ENCODE peak calls at places on chromosomes 1 and 21, in nine cellular contexts. S is lower lobe of right lung; Y is uterus; Q is CD8-positive, alpha-beta T cell; R is spleen; Z is heart left ventricle; B is HCT116; M is left lung; K is ovary. T is an unnamed sample. For H3K27me3, H3K4me1 and H3K36me3, the result is how much of the 10 kb centered on the place peaks cover.

GRCh38 chr1:8679411-8679800 is 138.0 kb downstream of the RERE start:
- DNase-seq in S (no peak), Y (no peak), Q (no peak), R (no peak), Z (no peak), B (no peak), M (no peak), K (no peak), T (no peak)

GRCh38 chr1:93360111-93360510 is 14.4 kb downstream of the DR1 start:
- DNase-seq in S (no peak), Y (no peak), Q (no peak), R (no peak), Z (no peak), B (no peak), M (no peak), K (no peak), T (no peak)

GRCh38 chr1:38077523-38078147 is 31.0 kb upstream of the POU3F1 start:
- DNase-seq in S (no peak), Y (no peak), Q (no peak), R (no peak), Z (no peak), B (no peak), M (no peak), K (no peak), T (no peak)

GRCh38 chr1:214292317-214292716 is 11.4 kb downstream of the SMYD2 start:
- DNase-seq in S (no peak), Y (no peak), Q (no peak), R (no peak), Z (no peak), B (no peak), M (no peak), K (no peak), T (no peak)

GRCh38 chr21:33937931-33938339 is 22.3 kb upstream of the ATP5PO start:
- DNase-seq in S (no peak), Y (no peak), Q (no peak), R (no peak), Z (no peak), B (no peak), M (no peak), K (no peak), T (no peak)

GRCh38 chr1:201254625-201255469 is 28.5 kb upstream of the PKP1 start:
- DNase-seq in S (peak), Y (peak), Q (peak), R (peak), Z (peak), B (peak), M (peak), K (no peak), T (peak)

GRCh38 chr1:208192989-208193388 is 51.2 kb downstream of the PLXNA2 start:
- DNase-seq in S (no peak), Y (no peak), Q (no peak), R (no peak), Z (no peak), B (no peak), M (no peak), K (peak), T (no peak)

GRCh38 chr1:205666372-205667166 is 13.7 kb downstream of the SLC45A3 start:
- DNase-seq in S (no peak), Y (no peak), Q (no peak), R (no peak), Z (no peak), B (no peak), M (no peak), K (no peak), T (no peak)

GRCh38 chr1:235076504-235077162 is 52.0 kb downstream of the TOMM20 start:
- DNase-seq in S (peak), Y (no peak), Q (no peak), R (peak), Z (no peak), B (no peak), M (no peak), K (no peak), T (no peak)

GRCh38 chr1:62325696-62326095 is 6.5 kb upstream of the KANK4 start:
- DNase-seq in S (no peak), Y (no peak), Q (no peak), R (no peak), Z (no peak), B (no peak), M (no peak), K (no peak), T (no peak)

GRCh38 chr1:101188311-101188710 is 48.5 kb upstream of the S1PR1 start:
- DNase-seq in S (no peak), Y (no peak), Q (no peak), R (no peak), Z (no peak), B (no peak), M (no peak), K (no peak), T (no peak)

GRCh38 chr1:154358519-154358918 is 33.2 kb downstream of the ATP8B2 start:
- DNase-seq in S (no peak), Y (no peak), Q (no peak), R (no peak), Z (no peak), B (no peak), M (no peak), K (no peak), T (no peak)

GRCh38 chr1:160781914-160782689 is 13.9 kb upstream of the LY9 start:
- DNase-seq in S (no peak), Y (no peak), Q (no peak), R (no peak), Z (no peak), B (no peak), M (no peak), K (no peak), T (no peak)

GRCh38 chr1:93616996-93617669 is 64.5 kb downstream of the BCAR3 start:
- DNase-seq in S (peak), Y (no peak), Q (no peak), R (no peak), Z (no peak), B (no peak), M (no peak), K (peak), T (peak)

GRCh38 chr1:109498161-109498801 is 4.4 kb downstream of the CYB561D1 start:
- DNase-seq in S (no peak), Y (no peak), Q (no peak), R (no peak), Z (no peak), B (no peak), M (no peak), K (peak), T (no peak)

GRCh38 chr1:153543738-153544135 is 1.9 kb downstream of the S100A4 start:
- DNase-seq in S (no peak), Y (no peak), Q (no peak), R (peak), Z (no peak), B (no peak), M (no peak), K (no peak), T (no peak)

GRCh38 chr1:43619314-43619790 is 30.6 kb upstream of the KDM4A start:
- DNase-seq in S (peak), Y (no peak), Q (no peak), R (no peak), Z (no peak), B (no peak), M (peak), K (no peak), T (peak)

GRCh38 chr1:208159542-208160258 is 84.5 kb downstream of the PLXNA2 start:
- DNase-seq in S (no peak), Y (peak), Q (no peak), R (no peak), Z (no peak), B (no peak), M (no peak), K (peak), T (peak)

GRCh38 chr1:88800382-88801051 is 90.8 kb downstream of the GTF2B start:
- DNase-seq in S (no peak), Y (no peak), Q (peak), R (no peak), Z (no peak), B (no peak), M (no peak), K (no peak), T (no peak)

GRCh38 chr1:21818661-21819060 is 6.6 kb downstream of the LDLRAD2 start:
- DNase-seq in S (peak), Y (no peak), Q (no peak), R (peak), Z (peak), B (peak), M (no peak), K (no peak), T (no peak)

GRCh38 chr1:228099331-228099732 is 3.8 kb downstream of the C1orf35 start:
- DNase-seq in S (no peak), Y (no peak), Q (no peak), R (peak), Z (no peak), B (no peak), M (no peak), K (no peak), T (no peak)

GRCh38 chr1:167661527-167662436 is 31.8 kb downstream of the RCSD1 start:
- DNase-seq in S (no peak), Y (no peak), Q (no peak), R (no peak), Z (no peak), B (no peak), M (no peak), K (no peak), T (no peak)

GRCh38 chr1:154474802-154475201 is 27.2 kb upstream of the TDRD10 start:
- DNase-seq in S (peak), Y (no peak), Q (no peak), R (no peak), Z (peak), B (peak), M (no peak), K (no peak), T (no peak)

GRCh38 chr1:100928128-100928527 is 32.2 kb downstream of the SLC30A7 start:
- DNase-seq in S (no peak), Y (no peak), Q (no peak), R (no peak), Z (no peak), B (no peak), M (no peak), K (no peak), T (no peak)

GRCh38 chr1:185368313-185368712 is 51.3 kb upstream of the IVNS1ABP start:
- DNase-seq in S (no peak), Y (no peak), Q (no peak), R (no peak), Z (no peak), B (no peak), M (no peak), K (no peak), T (no peak)

GRCh38 chr1:18635833-18636671 is 5.4 kb downstream of the PAX7 start:
- DNase-seq in S (no peak), Y (no peak), Q (no peak), R (peak), Z (no peak), B (no peak), M (no peak), K (no peak), T (peak)

GRCh38 chr1:42774928-42775549 is 8.0 kb downstream of the C1orf50 start:
- DNase-seq in S (no peak), Y (no peak), Q (no peak), R (no peak), Z (no peak), B (no peak), M (no peak), K (no peak), T (no peak)

GRCh38 chr1:212760126-212760823 is 31.3 kb downstream of the NSL1 start:
- DNase-seq in S (no peak), Y (no peak), Q (peak), R (peak), Z (no peak), B (no peak), M (peak), K (no peak), T (no peak)

GRCh38 chr1:116483481-116484309 is 87.1 kb downstream of the CD58 start:
- DNase-seq in S (peak), Y (no peak), Q (no peak), R (no peak), Z (peak), B (no peak), M (no peak), K (peak), T (no peak)

GRCh38 chr1:31880957-31881697 is 57.0 kb downstream of the PTP4A2 start:
- DNase-seq in S (no peak), Y (no peak), Q (no peak), R (no peak), Z (no peak), B (no peak), M (no peak), K (no peak), T (no peak)

GRCh38 chr1:157382351-157382750 is 170.0 kb downstream of the FCRL5 start:
- DNase-seq in S (no peak), Y (no peak), Q (no peak), R (no peak), Z (no peak), B (no peak), M (no peak), K (no peak), T (no peak)

GRCh38 chr1:159055181-159055621 is 21.4 kb downstream of the AIM2 start:
- DNase-seq in S (no peak), Y (no peak), Q (no peak), R (no peak), Z (no peak), B (no peak), M (no peak), K (no peak), T (no peak)

GRCh38 chr1:228459091-228459993 is 27.8 kb upstream of the RNF187 start:
- DNase-seq in S (no peak), Y (peak), Q (no peak), R (peak), Z (peak), B (peak), M (no peak), K (peak), T (peak)

GRCh38 chr1:11540773-11541160 is 61.8 kb downstream of the DISP3 start:
- DNase-seq in S (no peak), Y (no peak), Q (no peak), R (no peak), Z (no peak), B (no peak), M (no peak), K (no peak), T (no peak)
- H3K27me3 ChIP-seq in S (under half), Y (under half), Q (under half), R (under half), Z (under half), B (under half), M (under half), K (under half), T (under half)

DNA sequence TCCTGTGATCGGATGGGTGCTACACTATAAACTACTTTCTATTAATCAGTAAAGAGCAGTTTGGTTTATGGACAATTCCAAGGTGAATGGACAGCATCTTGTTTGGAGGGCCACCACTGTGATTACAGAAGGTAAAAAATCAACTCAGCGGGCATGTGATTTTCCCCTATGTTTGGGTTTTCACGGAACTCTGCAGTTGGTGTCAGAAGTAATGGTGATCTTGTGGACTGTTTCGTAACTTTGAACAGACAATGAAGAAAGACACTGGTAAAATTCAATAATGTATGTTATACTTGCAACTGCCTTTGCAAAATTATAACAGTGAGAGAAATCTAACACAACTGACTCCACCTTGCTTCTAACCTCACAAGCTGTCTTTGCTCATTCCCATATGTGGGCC is 53.3 kb downstream of the TRIM33 start:
- DNase-seq in S (no peak), Y (no peak), Q (no peak), R (no peak), Z (no peak), B (no peak), M (no peak), K (no peak), T (no peak)
- H3K4me1 ChIP-seq in S (under half), Y (under half), Q (under half), R (under half), Z (under half), B (under half), M (under half), K (under half), T (under half)

DNA sequence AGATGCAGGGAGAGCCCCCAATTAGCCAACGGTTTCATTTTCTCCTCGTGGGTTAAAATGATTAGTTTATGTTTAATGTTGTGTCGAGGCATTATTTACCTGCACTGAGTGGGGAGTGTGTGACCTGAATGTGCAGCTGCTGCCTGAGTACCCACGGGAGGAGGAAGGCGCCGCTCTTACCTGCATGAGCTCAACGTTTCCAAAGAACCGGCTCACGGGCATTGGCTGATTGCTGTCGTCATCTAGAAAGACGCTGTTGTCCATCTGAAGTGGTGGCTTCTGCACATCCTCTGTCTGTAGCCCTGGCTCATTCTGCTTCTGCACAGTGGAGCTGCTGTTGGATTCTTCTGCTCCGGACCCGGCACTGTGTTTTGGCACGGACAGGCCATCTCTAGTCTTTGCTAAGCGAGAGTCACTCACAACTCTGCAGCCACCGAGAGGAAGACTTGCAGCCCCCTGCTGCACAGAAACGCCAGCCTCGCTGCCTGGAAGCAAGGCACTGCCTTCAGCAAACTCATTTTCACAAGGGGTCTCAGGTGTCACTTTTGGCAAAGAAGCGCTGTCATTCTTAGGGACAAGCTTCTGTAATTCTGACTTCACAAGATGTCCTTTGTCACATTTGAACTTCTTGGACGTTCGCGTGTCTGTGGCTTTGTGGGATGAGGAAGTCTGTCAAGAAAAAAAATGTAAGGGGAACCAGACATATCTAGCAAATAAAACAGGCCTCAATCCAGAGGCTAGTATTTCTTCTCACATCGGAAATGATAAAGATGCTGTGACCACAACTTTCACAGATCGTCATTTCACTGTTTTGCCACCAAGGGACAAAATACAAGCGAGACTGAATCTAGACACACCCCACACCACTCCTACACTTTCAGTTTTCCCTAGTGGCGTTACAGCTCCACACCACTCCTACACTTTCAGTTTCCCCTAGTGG is 9.4 kb downstream of the C1orf174 start:
- DNase-seq in S (peak), Y (no peak), Q (no peak), R (peak), Z (no peak), B (no peak), M (peak), K (no peak), T (peak)
- H3K36me3 ChIP-seq in S (half or more), Y (under half), Q (under half), R (half or more), Z (under half), B (under half), M (half or more), K (under half), T (under half)

GRCh38 chr1:180909005-180909414 is 3.7 kb upstream of the KIAA1614 start:
- DNase-seq in S (no peak), Y (no peak), Q (no peak), R (no peak), Z (no peak), B (no peak), M (no peak), K (no peak), T (no peak)
- H3K27me3 ChIP-seq in S (under half), Y (under half), Q (under half), R (under half), Z (under half), B (under half), M (under half), K (under half), T (under half)